ENCODE peak calls at places on chromosomes 7 and 10, in six cellular contexts. E is cardiac muscle cell, H is neural progenitor cell, L is adrenal gland, O is endodermal cell, B is BJ. T is an unnamed sample.

GRCh38 chr7:156612930-156613329 is 27.6 kb upstream of the RNF32 start:
- DNase-seq in L (no peak), O (no peak), E (no peak), B (no peak), H (no peak), T (no peak)

GRCh38 chr10:74991435-74991834 is 120.0 kb upstream of the SAMD8 start:
- DNase-seq in H (peak), O (no peak), L (no peak), B (no peak), E (peak), T (peak)

GRCh38 chr7:44801890-44802289 is 5.4 kb downstream of the PPIA start:
- DNase-seq in B (no peak), L (no peak), O (no peak), E (peak), H (no peak), T (no peak)

GRCh38 chr7:25854059-25854458 is 297.9 kb upstream of the NFE2L3 start:
- DNase-seq in H (peak), O (peak), E (no peak), B (no peak), L (no peak), T (no peak)

GRCh38 chr10:52256832-52257691 is 57.0 kb upstream of the DKK1 start:
- DNase-seq in H (no peak), L (no peak), E (peak), O (no peak), B (no peak), T (no peak)

GRCh38 chr7:152136623-152137022 is 111.1 kb downstream of the GALNT11 start:
- DNase-seq in O (no peak), B (peak), L (no peak), E (peak), H (peak), T (no peak)

GRCh38 chr7:42378149-42378548 is 141.1 kb upstream of the GLI3 start:
- DNase-seq in E (no peak), L (no peak), B (no peak), O (no peak), H (no peak), T (no peak)

GRCh38 chr7:142331941-142332340 is 74.1 kb upstream of the PRSS58 start:
- DNase-seq in H (no peak), E (no peak), O (no peak), L (no peak), B (no peak), T (no peak)

GRCh38 chr7:2934211-2934731 is 90.2 kb upstream of the GNA12 start:
- DNase-seq in O (peak), B (peak), H (no peak), E (peak), L (no peak), T (no peak)

GRCh38 chr10:25061711-25062455 is 45.5 kb downstream of the THNSL1 start:
- DNase-seq in B (peak), L (no peak), E (no peak), H (no peak), O (no peak), T (no peak)

GRCh38 chr7:158957921-158958471 is 101.6 kb downstream of the DYNC2I1 start:
- DNase-seq in E (no peak), B (no peak), L (no peak), H (no peak), O (peak), T (no peak)

GRCh38 chr7:33062023-33062781 is at the start of gene NT5C3A:
- DNase-seq in E (peak), L (peak), O (peak), B (no peak), H (peak), T (no peak)

GRCh38 chr7:50679218-50680007 is 103.3 kb downstream of the GRB10 start:
- DNase-seq in H (peak), B (no peak), E (peak), O (peak), L (no peak), T (peak)

GRCh38 chr10:4062072-4062471 is 277.1 kb upstream of the KLF6 start:
- DNase-seq in E (no peak), L (no peak), H (no peak), O (no peak), B (no peak), T (no peak)

GRCh38 chr7:64183126-64183742 is 23.8 kb upstream of the ZNF735 start:
- DNase-seq in B (no peak), H (no peak), O (peak), L (no peak), E (no peak), T (no peak)

GRCh38 chr7:17144313-17144712 is 154.1 kb upstream of the AHR start:
- DNase-seq in B (peak), E (peak), L (no peak), O (no peak), H (no peak), T (no peak)

GRCh38 chr10:131002031-131002861 is 309.3 kb downstream of the TCERG1L start:
- DNase-seq in H (no peak), O (no peak), E (no peak), L (no peak), B (no peak), T (no peak)

DNA sequence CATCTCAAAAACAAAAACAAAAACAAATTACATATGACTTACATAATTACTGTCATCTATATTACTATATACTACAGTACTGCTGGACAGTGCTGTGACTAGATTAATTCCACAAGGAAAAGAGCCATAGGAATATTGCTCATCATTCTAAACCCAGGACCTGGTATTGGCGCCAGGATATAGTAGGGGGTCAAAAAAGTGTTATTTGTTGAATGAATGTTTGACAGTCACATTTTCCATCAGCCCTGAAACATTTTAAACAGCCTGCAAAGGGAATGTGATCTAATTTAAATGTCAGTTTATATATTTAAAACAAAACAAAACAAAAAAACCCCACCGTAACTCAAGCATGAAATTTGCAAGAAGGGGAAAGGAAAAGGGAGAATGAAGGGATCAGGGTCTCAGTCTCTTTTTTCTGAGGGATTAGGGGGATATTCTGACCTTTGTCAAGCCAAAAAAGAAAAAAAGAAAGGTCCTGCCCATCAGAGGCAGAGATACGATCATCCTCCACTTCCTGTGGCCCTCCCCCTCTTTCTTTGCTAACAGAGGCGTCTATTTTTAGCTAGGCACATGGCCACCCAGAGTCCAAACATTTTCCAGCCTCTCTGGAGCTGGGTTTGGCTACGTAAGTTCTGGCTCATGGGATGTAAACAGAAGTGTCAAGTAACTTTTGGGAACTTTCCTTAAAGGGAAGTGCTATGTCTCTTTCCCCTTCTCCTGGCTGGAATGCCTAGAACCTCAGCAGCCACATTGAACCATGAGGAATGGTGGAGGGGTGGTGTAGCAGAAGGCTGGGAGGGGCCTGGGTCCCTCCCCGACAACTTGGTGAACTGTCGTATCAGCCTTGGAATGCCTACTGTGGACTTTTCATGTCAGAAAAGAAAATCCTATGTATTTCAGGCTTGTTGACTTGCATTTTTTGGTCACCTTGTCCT is 44.6 kb upstream of the DLG5 start:
- DNase-seq in H (peak), O (no peak), B (peak), E (peak), L (peak), T (peak)
- H3K4me3 ChIP-seq in H (no peak), O (no peak), B (no peak), E (no peak), L (no peak), T (no peak)

GRCh38 chr10:59007307-59008025 is 169.0 kb upstream of the PHYHIPL start:
- DNase-seq in O (no peak), L (no peak), E (no peak), B (no peak), H (no peak), T (no peak)

GRCh38 chr10:59004392-59004791 is 172.1 kb upstream of the PHYHIPL start:
- DNase-seq in L (no peak), B (no peak), E (no peak), H (no peak), O (no peak), T (no peak)

GRCh38 chr10:59003203-59003602 is 173.2 kb upstream of the PHYHIPL start:
- DNase-seq in B (no peak), H (no peak), E (no peak), O (no peak), L (no peak), T (no peak)

GRCh38 chr10:59002011-59002410 is 174.4 kb upstream of the PHYHIPL start:
- DNase-seq in H (no peak), L (no peak), B (no peak), O (no peak), E (no peak), T (no peak)

GRCh38 chr10:59006511-59007306 is 169.7 kb upstream of the PHYHIPL start:
- DNase-seq in H (no peak), B (no peak), L (peak), E (peak), O (no peak), T (no peak)
- H3K4me3 ChIP-seq in H (no peak), B (no peak), L (no peak), E (no peak), O (no peak), T (no peak)

GRCh38 chr7:54664235-54665228 is 94.5 kb downstream of the SEC61G start:
- DNase-seq in O (peak), E (peak), B (no peak), H (peak), L (no peak), T (no peak)
- H3K4me3 ChIP-seq in O (peak), E (peak), B (no peak), H (peak), L (no peak), T (peak)

GRCh38 chr7:99595111-99595745 is 2.8 kb upstream of the TMEM225B start:
- DNase-seq in O (no peak), L (no peak), B (no peak), E (no peak), H (no peak), T (no peak)

GRCh38 chr7:99599836-99600235 is 1.8 kb downstream of the TMEM225B start:
- DNase-seq in B (no peak), H (no peak), L (peak), O (no peak), E (no peak), T (no peak)

GRCh38 chr7:99601656-99602310 is 3.7 kb downstream of the TMEM225B start:
- DNase-seq in B (no peak), E (no peak), O (peak), L (no peak), H (peak), T (no peak)

GRCh38 chr7:99596408-99596955 is 1.6 kb upstream of the TMEM225B start:
- DNase-seq in O (no peak), L (no peak), H (no peak), E (no peak), B (no peak), T (no peak)

DNA sequence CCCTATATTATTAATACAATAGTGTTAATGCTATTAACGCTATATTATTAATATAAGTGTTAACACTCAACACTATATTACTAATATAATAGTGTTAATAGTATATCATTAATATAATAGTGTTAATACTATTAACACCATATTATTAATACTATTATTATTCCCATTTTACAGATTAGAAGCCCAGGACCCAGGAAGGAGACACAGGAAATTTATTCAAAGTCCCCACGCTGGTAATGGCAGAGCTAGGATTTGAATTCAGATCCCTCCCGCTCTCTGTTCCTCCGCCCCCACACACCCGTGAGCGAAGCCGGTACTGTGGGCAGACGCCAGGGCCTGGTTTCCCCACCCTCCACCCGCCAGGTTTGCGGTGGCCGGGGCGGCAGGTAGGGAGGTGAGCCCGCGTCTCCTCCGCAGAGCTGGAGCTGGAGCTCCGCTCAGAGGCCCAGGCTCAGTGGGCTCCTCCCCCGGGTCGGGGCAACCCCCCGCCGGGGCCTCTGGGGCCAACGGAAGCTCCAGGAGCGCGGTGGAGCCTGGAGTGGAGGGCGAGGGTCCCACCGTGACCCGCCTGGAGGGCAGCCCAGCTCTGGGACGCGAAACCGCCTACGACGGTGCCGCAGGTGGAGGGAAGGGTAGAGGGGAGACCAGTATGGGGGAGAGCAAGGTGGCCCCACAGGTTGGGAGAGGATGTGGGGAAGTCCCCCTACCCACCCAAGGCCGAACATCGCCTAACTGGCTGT is at the start of gene TMEM225B:
- DNase-seq in H (no peak), E (no peak), L (no peak), O (no peak), B (no peak), T (no peak)
- H3K4me3 ChIP-seq in H (no peak), E (no peak), L (no peak), O (no peak), B (no peak), T (no peak)

GRCh38 chr7:101127460-101128039 is 646 bp downstream of the SERPINE1 start:
- DNase-seq in O (no peak), H (no peak), E (no peak), L (no peak), B (no peak), T (no peak)

GRCh38 chr7:101128040-101128834 is 1.3 kb downstream of the SERPINE1 start:
- DNase-seq in O (no peak), L (no peak), B (no peak), H (no peak), E (peak), T (no peak)

GRCh38 chr7:101124376-101125056 is 2.4 kb upstream of the SERPINE1 start:
- DNase-seq in H (no peak), E (peak), B (peak), O (no peak), L (no peak), T (no peak)

GRCh38 chr7:101125989-101126650 is 784 bp upstream of the SERPINE1 start:
- DNase-seq in E (peak), O (no peak), L (peak), H (no peak), B (no peak), T (no peak)

DNA sequence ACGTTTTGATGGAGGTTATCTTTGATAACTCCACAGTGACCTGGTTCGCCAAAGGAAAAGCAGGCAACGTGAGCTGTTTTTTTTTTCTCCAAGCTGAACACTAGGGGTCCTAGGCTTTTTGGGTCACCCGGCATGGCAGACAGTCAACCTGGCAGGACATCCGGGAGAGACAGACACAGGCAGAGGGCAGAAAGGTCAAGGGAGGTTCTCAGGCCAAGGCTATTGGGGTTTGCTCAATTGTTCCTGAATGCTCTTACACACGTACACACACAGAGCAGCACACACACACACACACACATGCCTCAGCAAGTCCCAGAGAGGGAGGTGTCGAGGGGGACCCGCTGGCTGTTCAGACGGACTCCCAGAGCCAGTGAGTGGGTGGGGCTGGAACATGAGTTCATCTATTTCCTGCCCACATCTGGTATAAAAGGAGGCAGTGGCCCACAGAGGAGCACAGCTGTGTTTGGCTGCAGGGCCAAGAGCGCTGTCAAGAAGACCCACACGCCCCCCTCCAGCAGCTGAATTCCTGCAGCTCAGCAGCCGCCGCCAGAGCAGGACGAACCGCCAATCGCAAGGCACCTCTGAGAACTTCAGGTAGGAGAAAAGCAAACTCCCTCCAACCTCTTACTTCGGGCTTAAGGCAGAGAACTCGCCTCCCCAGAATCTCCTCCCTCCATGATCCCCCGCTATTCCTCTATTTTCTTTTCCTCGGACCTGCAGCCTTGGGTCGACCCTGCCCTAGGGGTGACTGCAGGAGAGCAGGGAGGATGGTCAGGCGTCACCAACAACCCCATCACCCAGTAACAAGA is at the start of gene SERPINE1:
- DNase-seq in B (peak), H (peak), E (peak), O (peak), L (peak), T (peak)
- H3K4me3 ChIP-seq in B (peak), H (peak), E (no peak), O (peak), L (no peak), T (peak)

GRCh38 chr7:147412109-147412508 is 1178.5 kb upstream of the C7orf33 start:
- DNase-seq in L (no peak), B (no peak), H (peak), E (peak), O (no peak), T (no peak)

GRCh38 chr7:147415991-147416390 is 1174.6 kb upstream of the C7orf33 start:
- DNase-seq in B (no peak), E (no peak), L (no peak), O (no peak), H (no peak), T (no peak)

GRCh38 chr7:147412782-147413186 is 1177.8 kb upstream of the C7orf33 start:
- DNase-seq in B (peak), L (no peak), H (no peak), E (peak), O (no peak), T (peak)

GRCh38 chr7:147411011-147411614 is 1179.5 kb upstream of the C7orf33 start:
- DNase-seq in O (no peak), H (no peak), E (peak), B (no peak), L (no peak), T (no peak)

DNA sequence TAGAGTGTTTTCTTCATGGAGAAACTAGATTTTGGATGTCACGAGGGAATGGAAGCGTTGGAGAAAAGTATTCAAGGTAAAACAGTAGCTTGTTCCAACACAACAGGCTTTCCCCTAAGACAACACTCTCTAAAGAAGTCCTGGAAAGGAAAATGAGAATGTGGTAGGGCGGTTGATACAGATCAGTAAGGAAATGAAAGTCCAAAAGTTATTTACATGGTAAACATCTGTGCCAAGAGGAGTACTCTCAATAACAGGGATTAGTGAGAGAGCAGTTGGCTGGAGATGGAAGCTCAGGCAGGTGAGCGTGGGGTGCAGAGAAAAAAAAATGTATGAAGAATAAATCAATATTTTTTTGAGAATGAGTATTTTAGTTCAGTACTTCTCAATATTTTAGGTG is 1177.3 kb upstream of the C7orf33 start:
- DNase-seq in L (no peak), O (no peak), B (no peak), H (no peak), E (no peak), T (no peak)
- H3K4me3 ChIP-seq in L (no peak), O (no peak), B (no peak), H (no peak), E (no peak), T (no peak)

GRCh38 chr7:146116452-146117219 is at the start of gene CNTNAP2:
- DNase-seq in O (peak), B (no peak), E (peak), H (peak), L (no peak), T (no peak)
- H3K4me3 ChIP-seq in O (peak), B (peak), E (peak), H (peak), L (peak), T (no peak)

GRCh38 chr7:129947001-129947400 is 5.8 kb downstream of the UBE2H start:
- DNase-seq in E (no peak), L (no peak), H (no peak), O (no peak), B (no peak), T (no peak)
- H3K4me3 ChIP-seq in E (no peak), L (no peak), H (peak), O (no peak), B (no peak), T (no peak)